ENCODE peak calls at places on chromosomes 2 and 18, in eight cellular contexts. B is lung microvascular endothelial cell; P is PC-9; N is activated naive CD4-positive, alpha-beta T cell treated with anti-CD3 and anti-CD28 coated beads for 36 hours; W is AML-193; M is cardiac muscle cell; Y is HFFc6; H is tibial nerve. D is an unnamed sample.

GRCh38 chr2:101852824-101853223 is 138.9 kb upstream of the IL1R2 start:
- DNase-seq in Y (no peak), H (no peak), P (no peak), B (no peak), M (no peak), N (no peak), W (no peak), D (no peak)

GRCh38 chr2:158815650-158816049 is 20.5 kb downstream of the DAPL1 start:
- DNase-seq in P (no peak), B (no peak), M (no peak), H (no peak), N (no peak), W (no peak), Y (no peak), D (no peak)

GRCh38 chr18:42310956-42311355 is 355.9 kb downstream of the PIK3C3 start:
- DNase-seq in M (peak; percentile 8), N (no peak), W (no peak), H (peak; percentile 78), Y (no peak), P (no peak), B (no peak), D (no peak)

GRCh38 chr2:238120463-238121298 is 17.8 kb upstream of the KLHL30 start:
- DNase-seq in M (peak; percentile 70), P (peak; percentile 66), H (no peak), W (no peak), N (no peak), B (no peak), Y (no peak), D (peak; percentile 88)

GRCh38 chr2:29117636-29118303 is 2.6 kb downstream of the CLIP4 start:
- DNase-seq in M (no peak), H (no peak), B (peak; percentile 58), Y (peak; percentile 33), P (peak; percentile 97), W (no peak), N (no peak), D (no peak)

GRCh38 chr2:217756375-217757107 is 246.3 kb downstream of the TNS1 start:
- DNase-seq in P (no peak), H (peak; percentile 66), N (peak; percentile 79), B (peak; percentile 62), Y (no peak), M (peak; percentile 87), W (no peak), D (peak; percentile 79)

GRCh38 chr2:240303896-240304745 is 131.3 kb upstream of the GPC1 start:
- DNase-seq in B (no peak), W (no peak), M (no peak), H (no peak), N (no peak), Y (no peak), P (no peak), D (no peak)

GRCh38 chr2:102268529-102269524 is 42.5 kb upstream of the IL1RL1 start:
- DNase-seq in B (no peak), M (no peak), W (no peak), N (no peak), P (no peak), Y (peak; percentile 55), H (no peak), D (no peak)

GRCh38 chr2:171522057-171522803 is at the start of gene CYBRD1:
- DNase-seq in Y (peak; percentile 79), W (peak; percentile 69), B (peak; percentile 42), M (peak; percentile 43), N (peak; percentile 25), H (peak; percentile 84), P (peak; percentile 66), D (peak; percentile 91)

GRCh38 chr2:233807966-233808892 is 30.1 kb downstream of the MROH2A start:
- DNase-seq in P (no peak), N (no peak), H (no peak), B (no peak), M (no peak), W (no peak), Y (no peak), D (no peak)

GRCh38 chr18:26804474-26804873 is 61.0 kb downstream of the AQP4 start:
- DNase-seq in Y (no peak), M (peak; percentile 47), H (no peak), W (no peak), P (no peak), N (no peak), B (no peak), D (peak; percentile 8)

GRCh38 chr18:76480913-76481312 is 14.1 kb downstream of the ZNF516 start:
- DNase-seq in H (no peak), Y (no peak), M (no peak), W (no peak), N (no peak), B (no peak), P (no peak), D (no peak)

GRCh38 chr18:72502671-72503431 is 41.3 kb downstream of the CBLN2 start:
- DNase-seq in Y (no peak), P (no peak), B (no peak), M (no peak), H (no peak), N (no peak), W (no peak), D (no peak)

GRCh38 chr2:43075906-43076585 is 150.4 kb downstream of the ZFP36L2 start:
- DNase-seq in M (no peak), Y (peak; percentile 74), B (peak; percentile 20), N (no peak), W (no peak), H (no peak), P (peak; percentile 72), D (no peak)

GRCh38 chr2:40002339-40002738 is 223.3 kb upstream of the THUMPD2 start:
- DNase-seq in H (no peak), N (no peak), W (no peak), M (no peak), P (no peak), B (no peak), Y (no peak), D (no peak)

GRCh38 chr2:174787485-174788205 is 23.4 kb upstream of the CHRNA1 start:
- DNase-seq in Y (peak; percentile 99), H (no peak), P (no peak), M (no peak), N (no peak), W (no peak), B (peak; percentile 62), D (peak; percentile 88)

GRCh38 chr18:58670561-58671121 is 624 bp upstream of the MALT1 start:
- DNase-seq in M (no peak), B (peak; percentile 3), H (peak; percentile 20), N (no peak), W (peak; percentile 83), P (no peak), Y (no peak), D (no peak)

GRCh38 chr2:18993756-18994155 is 364.7 kb downstream of the OSR1 start:
- DNase-seq in Y (no peak), P (no peak), N (no peak), B (no peak), H (no peak), M (no peak), W (no peak), D (no peak)

GRCh38 chr2:129903586-129904425 is 75.7 kb upstream of the RAB6C start:
- DNase-seq in P (no peak), Y (no peak), H (no peak), N (no peak), B (no peak), W (no peak), M (no peak), D (peak; percentile 19)

GRCh38 chr18:49135871-49136270 is 185.1 kb upstream of the SMAD7 start:
- DNase-seq in H (no peak), P (no peak), N (no peak), B (peak; percentile 5), Y (peak; percentile 42), M (no peak), W (no peak), D (peak; percentile 4)

GRCh38 chr2:237517990-237518389 is 30.9 kb downstream of the MLPH start:
- DNase-seq in N (no peak), M (no peak), B (no peak), P (no peak), Y (no peak), W (no peak), H (no peak), D (no peak)

GRCh38 chr2:176082885-176083731 is 654 bp downstream of the EVX2 start:
- DNase-seq in H (no peak), N (no peak), W (no peak), M (peak; percentile 47), P (no peak), Y (no peak), B (no peak), D (no peak)

GRCh38 chr18:23391156-23391555 is 61.9 kb upstream of the RIOK3 start:
- DNase-seq in P (no peak), M (no peak), B (no peak), N (no peak), H (no peak), W (no peak), Y (no peak), D (no peak)

GRCh38 chr18:66111018-66111417 is 360.2 kb downstream of the CDH7 start:
- DNase-seq in M (no peak), H (no peak), P (no peak), Y (no peak), W (no peak), N (no peak), B (no peak), D (no peak)

GRCh38 chr2:180017764-180018163 is 10.7 kb upstream of the CWC22 start:
- DNase-seq in N (no peak), B (no peak), P (no peak), W (no peak), Y (peak; percentile 21), M (no peak), H (peak; percentile 71), D (peak; percentile 20)

GRCh38 chr18:46660955-46661749 is 4.1 kb upstream of the LOXHD1 start:
- DNase-seq in M (peak; percentile 40), W (no peak), B (peak; percentile 56), Y (peak; percentile 33), N (no peak), H (no peak), P (no peak), D (peak; percentile 73)

GRCh38 chr18:55448390-55448789 is 139.6 kb downstream of the TCF4 start:
- DNase-seq in W (no peak), N (no peak), B (no peak), Y (no peak), M (no peak), H (no peak), P (no peak), D (no peak)

GRCh38 chr2:47297767-47298401 is 105.1 kb upstream of the MSH2 start:
- DNase-seq in N (no peak), Y (no peak), P (peak; percentile 13), W (no peak), M (no peak), H (no peak), B (no peak), D (no peak)

GRCh38 chr18:46071894-46072867 is at the start of gene PSTPIP2:
- DNase-seq in W (peak; percentile 66), N (peak; percentile 75), H (peak; percentile 47), B (peak; percentile 52), Y (peak; percentile 44), M (peak; percentile 82), P (no peak), D (peak; percentile 54)

GRCh38 chr2:7846607-7847006 is 835.2 kb upstream of the ID2 start:
- DNase-seq in M (no peak), H (no peak), P (no peak), N (no peak), W (no peak), B (no peak), Y (no peak), D (no peak)

GRCh38 chr18:13237073-13237472 is 18.5 kb downstream of the LDLRAD4 start:
- DNase-seq in N (no peak), H (no peak), B (no peak), W (no peak), P (no peak), Y (no peak), M (no peak), D (no peak)

GRCh38 chr2:166957686-166958085 is 69.4 kb downstream of the XIRP2 start:
- DNase-seq in B (no peak), N (no peak), Y (no peak), H (no peak), W (no peak), M (no peak), P (no peak), D (no peak)

GRCh38 chr2:195486987-195487644 is 169.9 kb upstream of the SLC39A10 start:
- DNase-seq in M (peak; percentile 37), H (no peak), N (peak; percentile 34), P (peak; percentile 46), Y (peak; percentile 13), W (peak; percentile 95), B (no peak), D (peak; percentile 67)

GRCh38 chr2:223855426-223855825 is 18.0 kb upstream of the AP1S3 start:
- DNase-seq in Y (no peak), H (no peak), N (no peak), B (no peak), W (no peak), M (no peak), P (peak; percentile 40), D (no peak)

D was measured in SJCRH30.